ENCODE peak calls at places on chromosomes 4 and X, in seven cellular contexts. O is astrocyte of the spinal cord; G is activated T-helper 1 cell treated with Interleukin-2 at 50 U/mL for 16 hours; J is stimulated activated CD8-positive, alpha-beta memory T cell treated with anti-CD3 and anti-CD28 coated beads, Interleukin-15, amount 100 ng/mL, for 4 hours; D is T-helper 9 cell; Z is left colon; K is D341Med. W is an unnamed sample.

GRCh38 chr4:163988921-163989320 is 494.4 kb downstream of the TMA16 start:
- DNase-seq in O (no peak), G (no peak), J (no peak), D (no peak), Z (no peak), K (peak), W (no peak)

GRCh38 chr4:88567591-88567990 is 24.7 kb upstream of the HERC3 start:
- DNase-seq in O (no peak), G (no peak), J (no peak), D (no peak), Z (no peak), K (no peak), W (no peak)

GRCh38 chr4:6969826-6970800 is 60.5 kb downstream of the TBC1D14 start:
- DNase-seq in O (no peak), G (no peak), J (no peak), D (no peak), Z (no peak), K (no peak), W (no peak)

GRCh38 chrX:153944140-153944799 is at the start of gene RENBP:
- DNase-seq in O (no peak), G (no peak), J (no peak), D (no peak), Z (peak), K (no peak), W (peak)

GRCh38 chrX:134634691-134635090 is 23.6 kb downstream of the PLAC1 start:
- DNase-seq in O (peak), G (no peak), J (no peak), D (no peak), Z (no peak), K (no peak), W (no peak)

GRCh38 chr4:8662776-8663175 is 70.2 kb downstream of the CPZ start:
- DNase-seq in O (no peak), G (no peak), J (no peak), D (no peak), Z (no peak), K (no peak), W (no peak)

GRCh38 chr4:87469390-87469789 is 47.0 kb downstream of the NUDT9 start:
- DNase-seq in O (no peak), G (no peak), J (no peak), D (no peak), Z (no peak), K (no peak), W (no peak)

GRCh38 chr4:111362891-111363290 is 740.0 kb upstream of the PITX2 start:
- DNase-seq in O (peak), G (no peak), J (no peak), D (no peak), Z (no peak), K (peak), W (no peak)

GRCh38 chr4:42015438-42015837 is 25.1 kb downstream of the SLC30A9 start:
- DNase-seq in O (no peak), G (no peak), J (no peak), D (no peak), Z (no peak), K (no peak), W (no peak)

GRCh38 chrX:37817176-37817575 is 30.2 kb downstream of the DYNLT3 start:
- DNase-seq in O (no peak), G (no peak), J (no peak), D (no peak), Z (no peak), K (no peak), W (no peak)

GRCh38 chr4:169627307-169627706 is 6.9 kb downstream of the CLCN3 start:
- DNase-seq in O (no peak), G (no peak), J (no peak), D (no peak), Z (no peak), K (no peak), W (no peak)

W was measured in stimulated activated naive CD4-positive, alpha-beta T cell treated with Interleukin-2 at 50 U/mL for 16 hours.